ENCODE peak calls at places on chromosomes 16 and 17, in seven cellular contexts. L is T-helper 2 cell, P is RWPE1, X is sciatic nerve, J is KBM-7, G is M059J, D is neural progenitor cell. V is an unnamed sample.

GRCh38 chr17:82582208-82582607 is 62.7 kb downstream of the FOXK2 start:
- DNase-seq in L (no peak), P (no peak), X (no peak), J (no peak), G (no peak), D (no peak), V (no peak)

GRCh38 chr17:80425835-80426426 is 11.0 kb downstream of the ENDOV start:
- DNase-seq in L (no peak), P (no peak), X (no peak), J (no peak), G (no peak), D (no peak), V (no peak)

GRCh38 chr17:39181303-39181702 is 15.3 kb upstream of the ARL5C start:
- DNase-seq in L (no peak), P (no peak), X (no peak), J (no peak), G (no peak), D (no peak), V (no peak)

GRCh38 chr16:84283314-84284167 is 11.1 kb upstream of the WFDC1 start:
- DNase-seq in L (no peak), P (no peak), X (no peak), J (no peak), G (no peak), D (no peak), V (no peak)

GRCh38 chr17:38674013-38674748 is 576 bp downstream of the EPOP start:
- DNase-seq in L (no peak), P (no peak), X (no peak), J (no peak), G (no peak), D (peak), V (no peak)

GRCh38 chr16:54244061-54244886 is 42.3 kb downstream of the IRX3 start:
- DNase-seq in L (no peak), P (no peak), X (no peak), J (peak), G (no peak), D (no peak), V (no peak)

GRCh38 chr17:50348522-50349240 is 2.8 kb downstream of the XYLT2 start:
- DNase-seq in L (no peak), P (peak), X (no peak), J (no peak), G (peak), D (no peak), V (no peak)

GRCh38 chr17:72448019-72448418 is 327.2 kb downstream of the SOX9 start:
- DNase-seq in L (no peak), P (no peak), X (no peak), J (no peak), G (no peak), D (no peak), V (no peak)

GRCh38 chr17:4249452-4250029 is 14.2 kb downstream of the ANKFY1 start:
- DNase-seq in L (no peak), P (peak), X (no peak), J (peak), G (peak), D (peak), V (no peak)

GRCh38 chr16:88430524-88431446 is 22.3 kb upstream of the ZFPM1 start:
- DNase-seq in L (peak), P (no peak), X (no peak), J (peak), G (no peak), D (no peak), V (no peak)

GRCh38 chr17:33090806-33091205 is 99.2 kb downstream of the SPACA3 start:
- DNase-seq in L (no peak), P (no peak), X (no peak), J (no peak), G (peak), D (no peak), V (no peak)

GRCh38 chr16:200388-200787 is 20.1 kb downstream of the HBQ1 start:
- DNase-seq in L (no peak), P (no peak), X (no peak), J (no peak), G (peak), D (no peak), V (no peak)

GRCh38 chr16:81460075-81460474 is 15.5 kb downstream of the CMIP start:
- DNase-seq in L (no peak), P (no peak), X (no peak), J (no peak), G (no peak), D (no peak), V (no peak)

GRCh38 chr17:2094891-2095535 is 40.1 kb downstream of the HIC1 start:
- DNase-seq in L (no peak), P (no peak), X (no peak), J (peak), G (peak), D (peak), V (no peak)

GRCh38 chr16:88680554-88681083 is 5.7 kb downstream of the SNAI3 start:
- DNase-seq in L (no peak), P (no peak), X (no peak), J (no peak), G (no peak), D (no peak), V (no peak)

GRCh38 chr17:78137392-78138203 is 7.0 kb downstream of the TMC8 start:
- DNase-seq in L (no peak), P (no peak), X (no peak), J (peak), G (no peak), D (no peak), V (no peak)

GRCh38 chr16:11190585-11191565 is 65.1 kb downstream of the SOCS1 start:
- DNase-seq in L (no peak), P (no peak), X (no peak), J (no peak), G (no peak), D (no peak), V (no peak)

GRCh38 chr16:75938818-75939217 is 212.5 kb upstream of the CPHXL start:
- DNase-seq in L (no peak), P (peak), X (no peak), J (no peak), G (no peak), D (no peak), V (peak)

GRCh38 chr17:58755577-58756245 is at the start of gene PPM1E:
- DNase-seq in L (peak), P (peak), X (peak), J (peak), G (peak), D (peak), V (no peak)

GRCh38 chr16:72189865-72190371 is 18.0 kb upstream of the PMFBP1 start:
- DNase-seq in L (no peak), P (peak), X (no peak), J (no peak), G (peak), D (no peak), V (peak)

GRCh38 chr16:87636741-87637140 is 34.4 kb downstream of the JPH3 start:
- DNase-seq in L (no peak), P (no peak), X (no peak), J (no peak), G (no peak), D (no peak), V (no peak)

GRCh38 chr17:66399441-66399840 is 97.0 kb downstream of the PRKCA start:
- DNase-seq in L (no peak), P (no peak), X (no peak), J (no peak), G (no peak), D (no peak), V (no peak)

GRCh38 chr17:78995761-78996451 is 13.7 kb downstream of the CANT1 start:
- DNase-seq in L (no peak), P (no peak), X (peak), J (no peak), G (no peak), D (no peak), V (no peak)

GRCh38 chr16:67702130-67702529 is 17.0 kb downstream of the GFOD2 start:
- DNase-seq in L (no peak), P (no peak), X (no peak), J (no peak), G (no peak), D (no peak), V (no peak)

GRCh38 chr17:79657036-79657435 is 46.2 kb upstream of the RBFOX3 start:
- DNase-seq in L (no peak), P (no peak), X (no peak), J (no peak), G (no peak), D (no peak), V (no peak)

GRCh38 chr17:69802045-69802740 is 272.8 kb upstream of the KCNJ16 start:
- DNase-seq in L (no peak), P (no peak), X (no peak), J (no peak), G (no peak), D (peak), V (no peak)

GRCh38 chr16:17228048-17228707 is 242.6 kb downstream of the XYLT1 start:
- DNase-seq in L (no peak), P (no peak), X (no peak), J (no peak), G (no peak), D (peak), V (no peak)

GRCh38 chr17:35486920-35487727 is 38.6 kb upstream of the SLFN13 start:
- DNase-seq in L (peak), P (peak), X (peak), J (peak), G (peak), D (no peak), V (peak)

GRCh38 chr17:59381716-59382570 is 50.5 kb downstream of the YPEL2 start:
- DNase-seq in L (no peak), P (no peak), X (no peak), J (no peak), G (peak), D (no peak), V (no peak)

GRCh38 chr16:58678716-58679115 is 5.9 kb downstream of the SLC38A7 start:
- DNase-seq in L (no peak), P (no peak), X (no peak), J (no peak), G (peak), D (no peak), V (no peak)

GRCh38 chr16:13150181-13150885 is 248.9 kb downstream of the SHISA9 start:
- DNase-seq in L (no peak), P (no peak), X (no peak), J (no peak), G (no peak), D (no peak), V (no peak)

GRCh38 chr16:63808730-63809129 is 1313.1 kb downstream of the CDH11 start:
- DNase-seq in L (no peak), P (no peak), X (no peak), J (no peak), G (no peak), D (no peak), V (no peak)

GRCh38 chr17:1491406-1492248 is 859 bp downstream of the MYO1C start:
- DNase-seq in L (no peak), P (peak), X (peak), J (no peak), G (peak), D (peak), V (no peak)

GRCh38 chr16:66299349-66299748 is 67.1 kb upstream of the CDH5 start:
- DNase-seq in L (no peak), P (no peak), X (no peak), J (no peak), G (no peak), D (no peak), V (no peak)

GRCh38 chr16:87416826-87417471 is 24.8 kb downstream of the MAP1LC3B start:
- DNase-seq in L (no peak), P (no peak), X (peak), J (peak), G (peak), D (peak), V (no peak)

GRCh38 chr17:38554430-38555350 is 51.1 kb downstream of the SRCIN1 start:
- DNase-seq in L (no peak), P (no peak), X (no peak), J (peak), G (peak), D (no peak), V (peak)

GRCh38 chr17:62641101-62641500 is 13.6 kb downstream of the MRC2 start:
- DNase-seq in L (no peak), P (no peak), X (no peak), J (peak), G (no peak), D (no peak), V (no peak)

GRCh38 chr16:15399317-15399716 is 3.8 kb downstream of the MPV17L start:
- DNase-seq in L (no peak), P (no peak), X (no peak), J (no peak), G (no peak), D (no peak), V (no peak)